ENCODE peak calls at places on chromosomes 13 and 19, in four cellular contexts. S, Y, D and I are unnamed samples.

GRCh38 chr13:109979186-109979585 is 192.8 kb upstream of the IRS2 start:
- DNase-seq in S (no peak), Y (no peak), D (no peak), I (no peak)

GRCh38 chr19:10546817-10547216 is 3.1 kb downstream of the ATG4D start:
- DNase-seq in S (no peak), Y (no peak), D (no peak), I (no peak)

GRCh38 chr13:97327071-97327470 is 104.9 kb downstream of the MBNL2 start:
- DNase-seq in S (no peak), Y (no peak), D (no peak), I (no peak)

GRCh38 chr13:20230913-20231838 is 943 bp downstream of the GJB6 start:
- DNase-seq in S (peak), Y (no peak), D (no peak), I (no peak)

GRCh38 chr13:47757681-47758080 is 243.4 kb downstream of the SUCLA2 start:
- DNase-seq in S (no peak), Y (no peak), D (no peak), I (no peak)

GRCh38 chr13:37029617-37030016 is 29.0 kb downstream of the EXOSC8 start:
- DNase-seq in S (peak), Y (no peak), D (no peak), I (no peak)

GRCh38 chr19:42229855-42230331 is 9.8 kb downstream of the ZNF526 start:
- DNase-seq in S (no peak), Y (no peak), D (no peak), I (no peak)

GRCh38 chr19:18437481-18438330 is at the start of gene ISYNA1:
- DNase-seq in S (peak), Y (no peak), D (no peak), I (peak)

GRCh38 chr19:5330307-5330720 is 10.3 kb downstream of the PTPRS start:
- DNase-seq in S (no peak), Y (no peak), D (no peak), I (no peak)

GRCh38 chr19:10817291-10818038 is 18.5 kb downstream of the TMED1 start:
- DNase-seq in S (peak), Y (no peak), D (peak), I (no peak)

GRCh38 chr13:26810095-26810494 is 49.5 kb upstream of the GPR12 start:
- DNase-seq in S (no peak), Y (no peak), D (no peak), I (no peak)

GRCh38 chr19:33175886-33176669 is 18.1 kb upstream of the LRP3 start:
- DNase-seq in S (peak), Y (no peak), D (no peak), I (no peak)

GRCh38 chr19:54271106-54271505 is 9.8 kb downstream of the LILRB2 start:
- DNase-seq in S (no peak), Y (no peak), D (no peak), I (peak)

GRCh38 chr13:35923347-35923746 is 207.8 kb downstream of the DCLK1 start:
- DNase-seq in S (peak), Y (no peak), D (no peak), I (no peak)

GRCh38 chr19:5326986-5327623 is 13.5 kb downstream of the PTPRS start:
- DNase-seq in S (no peak), Y (no peak), D (no peak), I (no peak)

GRCh38 chr19:43755256-43755801 is 567 bp upstream of the SMG9 start:
- DNase-seq in S (peak), Y (no peak), D (no peak), I (peak)

GRCh38 chr13:74136089-74136658 is 2.0 kb upstream of the KLF12 start:
- DNase-seq in S (peak), Y (no peak), D (no peak), I (peak)

GRCh38 chr19:47494729-47495128 is 10.7 kb upstream of the KPTN start:
- DNase-seq in S (no peak), Y (no peak), D (no peak), I (no peak)

GRCh38 chr19:38391911-38392464 is 3.5 kb downstream of the SPRED3 start:
- DNase-seq in S (no peak), Y (no peak), D (no peak), I (no peak)

GRCh38 chr13:34011552-34012085 is 193.7 kb downstream of the RFC3 start:
- DNase-seq in S (no peak), Y (no peak), D (no peak), I (no peak)